ENCODE peak calls at places on chromosomes 3 and 15, in seven cellular contexts. One of them, this sample, is unnamed.

GRCh38 chr3:6273878-6274277 is 587.0 kb upstream of the GRM7 start:
- DNase-seq in heart right ventricle: no peak
- DNase-seq in mesenchymal stem cell: no peak
- DNase-seq in spleen: no peak
- DNase-seq in body of pancreas: no peak
- DNase-seq in psoas muscle: no peak
- DNase-seq in tibial nerve: no peak
- DNase-seq in this sample: no peak

GRCh38 chr15:36407647-36408046 is 171.8 kb upstream of the CDIN1 start:
- DNase-seq in heart right ventricle: no peak
- DNase-seq in mesenchymal stem cell: peak; percentile 55
- DNase-seq in spleen: no peak
- DNase-seq in body of pancreas: no peak
- DNase-seq in psoas muscle: no peak
- DNase-seq in tibial nerve: no peak
- DNase-seq in this sample: no peak

GRCh38 chr3:172293093-172293492 is 155.2 kb downstream of the GHSR start:
- DNase-seq in heart right ventricle: no peak
- DNase-seq in mesenchymal stem cell: no peak
- DNase-seq in spleen: no peak
- DNase-seq in body of pancreas: no peak
- DNase-seq in psoas muscle: no peak
- DNase-seq in tibial nerve: no peak
- DNase-seq in this sample: no peak

GRCh38 chr3:108106449-108106848 is 15.6 kb upstream of the CD47 start:
- DNase-seq in heart right ventricle: no peak
- DNase-seq in mesenchymal stem cell: no peak
- DNase-seq in spleen: no peak
- DNase-seq in body of pancreas: no peak
- DNase-seq in psoas muscle: no peak
- DNase-seq in tibial nerve: no peak
- DNase-seq in this sample: no peak

GRCh38 chr3:189567772-189568420 is 63.3 kb upstream of the TP63 start:
- DNase-seq in heart right ventricle: no peak
- DNase-seq in mesenchymal stem cell: no peak
- DNase-seq in spleen: no peak
- DNase-seq in body of pancreas: no peak
- DNase-seq in psoas muscle: no peak
- DNase-seq in tibial nerve: no peak
- DNase-seq in this sample: no peak

GRCh38 chr3:115518100-115518852 is 105.0 kb upstream of the GAP43 start:
- DNase-seq in heart right ventricle: peak; percentile 74
- DNase-seq in mesenchymal stem cell: peak; percentile 88
- DNase-seq in spleen: no peak
- DNase-seq in body of pancreas: peak; percentile 13
- DNase-seq in psoas muscle: peak; percentile 49
- DNase-seq in tibial nerve: no peak
- DNase-seq in this sample: no peak

GRCh38 chr15:63396546-63396939 is 14.9 kb upstream of the CA12 start:
- DNase-seq in heart right ventricle: no peak
- DNase-seq in mesenchymal stem cell: peak; percentile 28
- DNase-seq in spleen: no peak
- DNase-seq in body of pancreas: peak; percentile 65
- DNase-seq in psoas muscle: no peak
- DNase-seq in tibial nerve: no peak
- DNase-seq in this sample: no peak

GRCh38 chr3:176351408-176351807 is 845.9 kb downstream of the TBL1XR1 start:
- DNase-seq in heart right ventricle: no peak
- DNase-seq in mesenchymal stem cell: no peak
- DNase-seq in spleen: no peak
- DNase-seq in body of pancreas: no peak
- DNase-seq in psoas muscle: no peak
- DNase-seq in tibial nerve: no peak
- DNase-seq in this sample: no peak

GRCh38 chr3:194598771-194599557 is 34.3 kb downstream of the TMEM44 start:
- DNase-seq in heart right ventricle: no peak
- DNase-seq in mesenchymal stem cell: peak; percentile 95
- DNase-seq in spleen: no peak
- DNase-seq in body of pancreas: no peak
- DNase-seq in psoas muscle: peak; percentile 59
- DNase-seq in tibial nerve: no peak
- DNase-seq in this sample: no peak

GRCh38 chr3:42263354-42264346 is 2.3 kb downstream of the CCK start:
- DNase-seq in heart right ventricle: no peak
- DNase-seq in mesenchymal stem cell: no peak
- DNase-seq in spleen: peak; percentile 68
- DNase-seq in body of pancreas: peak; percentile 25
- DNase-seq in psoas muscle: no peak
- DNase-seq in tibial nerve: no peak
- DNase-seq in this sample: no peak

GRCh38 chr3:132979606-132980005 is 58.6 kb upstream of the TMEM108 start:
- DNase-seq in heart right ventricle: no peak
- DNase-seq in mesenchymal stem cell: no peak
- DNase-seq in spleen: no peak
- DNase-seq in body of pancreas: no peak
- DNase-seq in psoas muscle: no peak
- DNase-seq in tibial nerve: no peak
- DNase-seq in this sample: no peak

GRCh38 chr3:190877925-190878324 is 15.4 kb upstream of the GMNC start:
- DNase-seq in heart right ventricle: no peak
- DNase-seq in mesenchymal stem cell: no peak
- DNase-seq in spleen: no peak
- DNase-seq in body of pancreas: no peak
- DNase-seq in psoas muscle: no peak
- DNase-seq in tibial nerve: no peak
- DNase-seq in this sample: no peak

GRCh38 chr3:94928921-94929320 is 866.1 kb downstream of the NSUN3 start:
- DNase-seq in heart right ventricle: no peak
- DNase-seq in mesenchymal stem cell: peak; percentile 83
- DNase-seq in spleen: no peak
- DNase-seq in body of pancreas: no peak
- DNase-seq in psoas muscle: no peak
- DNase-seq in tibial nerve: no peak
- DNase-seq in this sample: no peak

GRCh38 chr15:90211009-90211408 is 9.9 kb downstream of the SEMA4B start:
- DNase-seq in heart right ventricle: no peak
- DNase-seq in mesenchymal stem cell: no peak
- DNase-seq in spleen: no peak
- DNase-seq in body of pancreas: no peak
- DNase-seq in psoas muscle: no peak
- DNase-seq in tibial nerve: no peak
- DNase-seq in this sample: no peak
- H3K27ac ChIP-seq in heart right ventricle: no peak overlapping the region
- H3K27ac ChIP-seq in mesenchymal stem cell: no peak overlapping the region
- H3K27ac ChIP-seq in spleen: peak overlapping the region; percentile 75
- H3K27ac ChIP-seq in body of pancreas: peak overlapping the region; percentile 92
- H3K27ac ChIP-seq in psoas muscle: no peak overlapping the region
- H3K27ac ChIP-seq in tibial nerve: peak overlapping the region; percentile 68
- H3K27ac ChIP-seq in this sample: no peak overlapping the region

DNA sequence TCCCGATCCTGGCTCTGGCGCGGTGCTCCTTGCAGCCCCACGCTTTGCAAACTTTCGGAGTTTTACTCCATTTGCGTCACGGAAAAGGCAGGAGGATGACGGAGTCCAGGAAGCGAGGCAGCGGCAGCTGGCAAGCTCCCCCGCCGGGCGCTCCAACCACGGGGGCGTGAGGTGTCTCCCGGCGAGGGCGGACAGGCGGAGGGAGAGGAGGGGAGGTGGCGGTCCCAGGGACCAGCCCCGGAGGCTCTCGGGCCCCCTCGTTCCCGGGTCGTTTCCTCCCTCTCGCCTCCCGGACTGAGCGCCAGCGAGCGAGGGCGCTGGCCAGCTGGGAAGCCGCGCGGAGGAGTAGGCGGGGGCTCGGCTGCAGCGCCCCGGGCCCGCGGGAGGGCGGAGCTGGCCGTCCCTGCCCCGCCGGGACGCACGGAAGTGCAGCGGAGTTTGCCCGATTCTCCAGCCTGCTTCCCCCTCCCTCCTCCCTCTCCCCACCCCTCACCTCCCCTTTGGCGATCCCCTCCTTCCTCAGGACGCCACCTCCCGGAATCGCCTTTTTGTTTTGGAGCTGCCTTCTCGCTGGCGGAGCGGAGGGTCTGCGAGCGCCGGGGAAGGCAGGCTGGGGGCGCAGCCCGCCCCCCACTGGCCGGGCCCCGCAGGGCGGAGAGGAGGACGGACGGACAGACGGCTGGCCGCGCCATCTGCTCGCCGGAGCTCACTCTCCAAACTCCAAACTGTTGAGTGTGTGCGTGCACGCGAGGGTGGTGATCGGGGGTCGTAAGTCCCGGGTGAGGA is at the start of gene SNX33:
- DNase-seq in heart right ventricle: peak; percentile 83
- DNase-seq in mesenchymal stem cell: peak; percentile 94
- DNase-seq in spleen: peak; percentile 89
- DNase-seq in body of pancreas: peak; percentile 88
- DNase-seq in psoas muscle: peak; percentile 84
- DNase-seq in tibial nerve: peak; percentile 63
- DNase-seq in this sample: peak; percentile 52
- H3K27ac ChIP-seq in heart right ventricle: peak within 1 kb of the TSS; percentile 91
- H3K27ac ChIP-seq in mesenchymal stem cell: peak within 1 kb of the TSS; percentile 95
- H3K27ac ChIP-seq in spleen: peak within 1 kb of the TSS; percentile 89
- H3K27ac ChIP-seq in body of pancreas: peak within 1 kb of the TSS; percentile 98
- H3K27ac ChIP-seq in psoas muscle: peak within 1 kb of the TSS; percentile 87
- H3K27ac ChIP-seq in tibial nerve: peak within 1 kb of the TSS; percentile 96
- H3K27ac ChIP-seq in this sample: peak within 1 kb of the TSS; percentile 67

GRCh38 chr3:185199671-185200070 is 46.8 kb upstream of the C3orf70 start:
- DNase-seq in heart right ventricle: no peak
- DNase-seq in mesenchymal stem cell: no peak
- DNase-seq in spleen: no peak
- DNase-seq in body of pancreas: no peak
- DNase-seq in psoas muscle: no peak
- DNase-seq in tibial nerve: no peak
- DNase-seq in this sample: no peak
- H3K27ac ChIP-seq in heart right ventricle: no peak overlapping the region
- H3K27ac ChIP-seq in mesenchymal stem cell: no peak overlapping the region
- H3K27ac ChIP-seq in spleen: no peak overlapping the region
- H3K27ac ChIP-seq in body of pancreas: no peak overlapping the region
- H3K27ac ChIP-seq in psoas muscle: no peak overlapping the region
- H3K27ac ChIP-seq in tibial nerve: no peak overlapping the region
- H3K27ac ChIP-seq in this sample: no peak overlapping the region

GRCh38 chr15:66843581-66843980 is 141.5 kb downstream of the SMAD6 start:
- DNase-seq in heart right ventricle: no peak
- DNase-seq in mesenchymal stem cell: peak; percentile 28
- DNase-seq in spleen: no peak
- DNase-seq in body of pancreas: peak; percentile 46
- DNase-seq in psoas muscle: no peak
- DNase-seq in tibial nerve: no peak
- DNase-seq in this sample: no peak

GRCh38 chr15:66841953-66842681 is 140.1 kb downstream of the SMAD6 start:
- DNase-seq in heart right ventricle: peak; percentile 84
- DNase-seq in mesenchymal stem cell: peak; percentile 96
- DNase-seq in spleen: peak; percentile 91
- DNase-seq in body of pancreas: peak; percentile 89
- DNase-seq in psoas muscle: peak; percentile 88
- DNase-seq in tibial nerve: peak; percentile 79
- DNase-seq in this sample: no peak

GRCh38 chr15:66844747-66845145 is 142.7 kb downstream of the SMAD6 start:
- DNase-seq in heart right ventricle: no peak
- DNase-seq in mesenchymal stem cell: no peak
- DNase-seq in spleen: peak; percentile 44
- DNase-seq in body of pancreas: no peak
- DNase-seq in psoas muscle: no peak
- DNase-seq in tibial nerve: no peak
- DNase-seq in this sample: no peak

GRCh38 chr15:66844041-66844746 is 142.2 kb downstream of the SMAD6 start:
- DNase-seq in heart right ventricle: no peak
- DNase-seq in mesenchymal stem cell: no peak
- DNase-seq in spleen: no peak
- DNase-seq in body of pancreas: no peak
- DNase-seq in psoas muscle: no peak
- DNase-seq in tibial nerve: no peak
- DNase-seq in this sample: no peak

DNA sequence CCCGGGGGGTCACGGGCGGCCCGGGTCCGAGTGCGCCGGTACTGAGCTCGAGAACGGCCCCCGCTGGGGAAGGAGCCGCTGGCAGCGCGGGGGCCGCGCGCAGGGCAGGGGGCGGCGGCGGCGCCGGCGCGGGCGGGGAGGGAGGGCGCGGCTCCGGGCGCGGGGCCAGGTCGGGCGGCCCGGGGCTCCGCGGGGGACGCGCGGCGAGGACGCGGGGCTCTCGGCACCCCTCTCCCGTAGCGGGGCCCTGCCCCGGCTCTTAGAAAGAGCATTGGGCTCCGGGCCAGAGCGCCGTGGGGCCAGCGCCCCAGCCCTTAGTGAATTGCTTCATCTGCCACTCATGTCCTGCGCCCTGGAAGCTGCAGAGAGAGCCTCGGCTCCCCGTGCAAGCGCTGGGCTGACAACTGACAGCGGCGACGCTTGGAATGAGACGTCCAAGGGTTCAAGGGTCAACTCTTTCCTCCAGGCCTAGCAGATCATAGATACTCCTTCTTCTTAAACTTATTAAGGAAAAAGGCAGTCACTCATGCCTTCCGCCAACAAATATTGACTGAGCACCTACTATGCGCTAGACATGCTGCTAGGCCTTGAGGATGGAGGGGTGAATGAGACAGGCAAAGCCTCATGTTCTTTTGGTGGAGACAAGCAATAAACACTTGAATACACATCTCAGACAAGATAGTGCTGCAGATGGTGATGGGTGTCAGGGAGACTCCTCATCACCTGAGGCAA is 140.8 kb downstream of the SMAD6 start:
- DNase-seq in heart right ventricle: peak; percentile 83
- DNase-seq in mesenchymal stem cell: peak; percentile 89
- DNase-seq in spleen: peak; percentile 82
- DNase-seq in body of pancreas: peak; percentile 83
- DNase-seq in psoas muscle: peak; percentile 83
- DNase-seq in tibial nerve: peak; percentile 67
- DNase-seq in this sample: peak; percentile 20
- H3K27ac ChIP-seq in heart right ventricle: peak overlapping the region; percentile 87
- H3K27ac ChIP-seq in mesenchymal stem cell: peak overlapping the region; percentile 87
- H3K27ac ChIP-seq in spleen: peak overlapping the region; percentile 80
- H3K27ac ChIP-seq in body of pancreas: peak overlapping the region; percentile 97
- H3K27ac ChIP-seq in psoas muscle: peak overlapping the region; percentile 71
- H3K27ac ChIP-seq in tibial nerve: peak overlapping the region; percentile 93
- H3K27ac ChIP-seq in this sample: no peak overlapping the region

GRCh38 chr3:58173029-58173669 is 37.6 kb downstream of the DNASE1L3 start:
- DNase-seq in heart right ventricle: no peak
- DNase-seq in mesenchymal stem cell: no peak
- DNase-seq in spleen: no peak
- DNase-seq in body of pancreas: no peak
- DNase-seq in psoas muscle: no peak
- DNase-seq in tibial nerve: no peak
- DNase-seq in this sample: no peak
- H3K27ac ChIP-seq in heart right ventricle: no peak overlapping the region
- H3K27ac ChIP-seq in mesenchymal stem cell: no peak overlapping the region
- H3K27ac ChIP-seq in spleen: peak overlapping the region; percentile 33
- H3K27ac ChIP-seq in body of pancreas: peak overlapping the region; percentile 83
- H3K27ac ChIP-seq in psoas muscle: no peak overlapping the region
- H3K27ac ChIP-seq in tibial nerve: peak overlapping the region; percentile 87
- H3K27ac ChIP-seq in this sample: no peak overlapping the region

DNA sequence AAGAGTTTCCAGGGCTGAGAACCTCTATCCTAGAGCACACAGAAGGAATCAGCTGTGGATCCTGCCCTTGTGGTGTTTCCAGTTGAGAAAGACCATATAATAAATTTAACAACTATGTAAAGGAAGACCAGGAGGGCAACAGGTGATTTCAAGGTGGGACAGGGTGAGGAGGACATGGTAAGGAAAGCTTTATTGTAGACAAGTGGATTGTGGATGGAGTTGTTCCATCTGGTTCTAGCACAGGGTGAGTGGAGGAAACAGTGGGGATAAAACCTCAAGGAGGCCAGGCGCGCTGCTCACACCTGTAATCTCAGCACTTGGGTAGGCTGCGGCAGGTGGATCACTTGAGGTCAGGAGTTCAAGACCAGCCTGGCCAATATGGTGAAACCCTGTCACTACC is 17.1 kb downstream of the SIAH2 start:
- DNase-seq in heart right ventricle: no peak
- DNase-seq in mesenchymal stem cell: no peak
- DNase-seq in spleen: no peak
- DNase-seq in body of pancreas: no peak
- DNase-seq in psoas muscle: no peak
- DNase-seq in tibial nerve: no peak
- DNase-seq in this sample: no peak
- H3K27ac ChIP-seq in heart right ventricle: no peak overlapping the region
- H3K27ac ChIP-seq in mesenchymal stem cell: no peak overlapping the region
- H3K27ac ChIP-seq in spleen: no peak overlapping the region
- H3K27ac ChIP-seq in body of pancreas: no peak overlapping the region
- H3K27ac ChIP-seq in psoas muscle: no peak overlapping the region
- H3K27ac ChIP-seq in tibial nerve: peak overlapping the region; percentile 55
- H3K27ac ChIP-seq in this sample: no peak overlapping the region

This sample was measured in substantia nigra.